ENCODE peak calls at places on chromosomes 13 and 19, in six cellular contexts. T is brain microvascular endothelial cell, S is choroid plexus epithelial cell, N is stomach, W is osteoblast, A is pancreas. B is an unnamed sample.

GRCh38 chr19:17248011-17248776 is 2.5 kb upstream of the NR2F6 start:
- DNase-seq in T (no peak), S (no peak), N (peak; percentile 60), W (peak; percentile 87), A (peak; percentile 94), B (no peak)

GRCh38 chr13:109271991-109272454 is 514.4 kb downstream of the IRS2 start:
- DNase-seq in T (peak; percentile 30), S (peak; percentile 40), N (no peak), W (no peak), A (no peak), B (peak; percentile 70)

GRCh38 chr13:80665792-80666333 is 324.9 kb upstream of the SPRY2 start:
- DNase-seq in T (no peak), S (no peak), N (no peak), W (no peak), A (no peak), B (no peak)

GRCh38 chr13:32881074-32881791 is 135.0 kb upstream of the KL start:
- DNase-seq in T (peak; percentile 35), S (peak; percentile 51), N (no peak), W (peak; percentile 60), A (no peak), B (peak; percentile 88)

GRCh38 chr13:99386911-99387788 is 80.0 kb upstream of the GPR183 start:
- DNase-seq in T (peak; percentile 29), S (peak; percentile 37), N (peak; percentile 46), W (no peak), A (no peak), B (peak; percentile 32)

GRCh38 chr19:41641879-41642485 is 15.1 kb upstream of the CEACAM4 start:
- DNase-seq in T (peak; percentile 64), S (peak; percentile 64), N (peak; percentile 77), W (peak; percentile 94), A (peak; percentile 73), B (peak; percentile 54)

GRCh38 chr19:4183967-4184717 is 1.7 kb downstream of the ANKRD24 start:
- DNase-seq in T (no peak), S (no peak), N (no peak), W (peak; percentile 76), A (peak; percentile 73), B (no peak)

GRCh38 chr13:59771272-59771671 is 392.5 kb downstream of the DIAPH3 start:
- DNase-seq in T (peak; percentile 31), S (peak; percentile 59), N (no peak), W (no peak), A (no peak), B (peak; percentile 52)

GRCh38 chr13:101763191-101763590 is 310.7 kb downstream of the ITGBL1 start:
- DNase-seq in T (no peak), S (peak; percentile 9), N (no peak), W (no peak), A (no peak), B (no peak)

GRCh38 chr13:23427342-23428182 is 5.9 kb downstream of the SACS start:
- DNase-seq in T (peak; percentile 73), S (peak; percentile 72), N (peak; percentile 43), W (peak; percentile 96), A (no peak), B (peak; percentile 96)

GRCh38 chr13:45332831-45333219 is 8.2 kb downstream of the TPT1 start:
- DNase-seq in T (no peak), S (no peak), N (no peak), W (no peak), A (no peak), B (no peak)

GRCh38 chr19:17727843-17728242 is 8.6 kb downstream of the MAP1S start:
- DNase-seq in T (no peak), S (no peak), N (no peak), W (peak; percentile 27), A (peak; percentile 71), B (no peak)

GRCh38 chr19:12788682-12789097 is 2.6 kb upstream of the JUNB start:
- DNase-seq in T (peak; percentile 67), S (peak; percentile 79), N (peak; percentile 81), W (peak; percentile 95), A (peak; percentile 91), B (peak; percentile 74)

GRCh38 chr19:27773318-27774094 is 1439.4 kb downstream of the UQCRFS1 start:
- DNase-seq in T (no peak), S (no peak), N (no peak), W (no peak), A (no peak), B (no peak)

GRCh38 chr13:110499621-110500281 is 61.8 kb downstream of the RAB20 start:
- DNase-seq in T (no peak), S (peak; percentile 40), N (no peak), W (peak; percentile 83), A (no peak), B (peak; percentile 79)

GRCh38 chr19:52901842-52902241 is 4.4 kb upstream of the ZNF320 start:
- DNase-seq in T (no peak), S (no peak), N (no peak), W (no peak), A (no peak), B (no peak)

GRCh38 chr13:49265822-49266221 is 18.1 kb downstream of the CDADC1 start:
- DNase-seq in T (peak; percentile 11), S (peak; percentile 75), N (no peak), W (peak; percentile 72), A (no peak), B (peak; percentile 60)

GRCh38 chr13:92843549-92843948 is 383.1 kb upstream of the GPC6 start:
- DNase-seq in T (no peak), S (peak; percentile 83), N (no peak), W (no peak), A (no peak), B (peak; percentile 81)

GRCh38 chr19:17309962-17310461 is 649 bp downstream of the DDA1 start:
- DNase-seq in T (no peak), S (no peak), N (no peak), W (peak; percentile 92), A (no peak), B (no peak)

GRCh38 chr19:7789447-7789846 is 26.4 kb downstream of the CLEC4M start:
- DNase-seq in T (no peak), S (no peak), N (no peak), W (no peak), A (peak; percentile 53), B (no peak)

GRCh38 chr13:30341815-30342570 is 34.6 kb upstream of the KATNAL1 start:
- DNase-seq in T (peak; percentile 90), S (peak; percentile 93), N (peak; percentile 85), W (peak; percentile 90), A (peak; percentile 78), B (peak; percentile 95)

GRCh38 chr19:54521022-54521859 is 18.6 kb downstream of the LAIR2 start:
- DNase-seq in T (no peak), S (no peak), N (no peak), W (no peak), A (no peak), B (no peak)

GRCh38 chr19:36973021-36973843 is 57.1 kb downstream of the ZNF568 start:
- DNase-seq in T (peak; percentile 61), S (peak; percentile 83), N (peak; percentile 78), W (peak; percentile 95), A (peak; percentile 94), B (peak; percentile 72)

GRCh38 chr13:27388236-27388635 is 36.2 kb upstream of the GTF3A start:
- DNase-seq in T (no peak), S (no peak), N (no peak), W (no peak), A (no peak), B (no peak)

GRCh38 chr13:109764474-109765292 is 21.7 kb downstream of the IRS2 start:
- DNase-seq in T (no peak), S (no peak), N (no peak), W (peak; percentile 74), A (no peak), B (peak; percentile 59)

GRCh38 chr13:90205911-90206310 is 1141.6 kb upstream of the MIR17HG start:
- DNase-seq in T (no peak), S (no peak), N (no peak), W (no peak), A (no peak), B (no peak)

GRCh38 chr19:56108447-56109195 is 12.5 kb downstream of the ZNF787 start:
- DNase-seq in T (no peak), S (peak; percentile 42), N (peak; percentile 57), W (peak; percentile 79), A (peak; percentile 81), B (no peak)

GRCh38 chr19:13366529-13367143 is 139.6 kb downstream of the CACNA1A start:
- DNase-seq in T (no peak), S (peak; percentile 24), N (no peak), W (peak; percentile 86), A (no peak), B (peak; percentile 52)

GRCh38 chr19:45177817-45178261 is at the start of gene TRAPPC6A:
- DNase-seq in T (peak; percentile 48), S (peak; percentile 53), N (peak; percentile 39), W (peak; percentile 94), A (no peak), B (peak; percentile 83)

GRCh38 chr19:5302396-5302795 is 38.2 kb downstream of the PTPRS start:
- DNase-seq in T (no peak), S (no peak), N (no peak), W (peak; percentile 58), A (no peak), B (no peak)

GRCh38 chr13:114324334-114324733 is 10.0 kb downstream of the CHAMP1 start:
- DNase-seq in T (no peak), S (no peak), N (no peak), W (no peak), A (no peak), B (no peak)

GRCh38 chr19:17680235-17680722 is 7.9 kb downstream of the UNC13A start:
- DNase-seq in T (peak; percentile 83), S (peak; percentile 52), N (peak; percentile 57), W (peak; percentile 96), A (peak; percentile 75), B (peak; percentile 33)

GRCh38 chr19:48308695-48309586 is 16.4 kb upstream of the EMP3 start:
- DNase-seq in T (no peak), S (peak; percentile 84), N (no peak), W (no peak), A (peak; percentile 38), B (peak; percentile 36)
- TF ChIP-seq CTCF in T (peak; percentile 70), S (peak; percentile 79), N (no peak), W (no peak), A (no peak), B (peak; percentile 36)

DNA sequence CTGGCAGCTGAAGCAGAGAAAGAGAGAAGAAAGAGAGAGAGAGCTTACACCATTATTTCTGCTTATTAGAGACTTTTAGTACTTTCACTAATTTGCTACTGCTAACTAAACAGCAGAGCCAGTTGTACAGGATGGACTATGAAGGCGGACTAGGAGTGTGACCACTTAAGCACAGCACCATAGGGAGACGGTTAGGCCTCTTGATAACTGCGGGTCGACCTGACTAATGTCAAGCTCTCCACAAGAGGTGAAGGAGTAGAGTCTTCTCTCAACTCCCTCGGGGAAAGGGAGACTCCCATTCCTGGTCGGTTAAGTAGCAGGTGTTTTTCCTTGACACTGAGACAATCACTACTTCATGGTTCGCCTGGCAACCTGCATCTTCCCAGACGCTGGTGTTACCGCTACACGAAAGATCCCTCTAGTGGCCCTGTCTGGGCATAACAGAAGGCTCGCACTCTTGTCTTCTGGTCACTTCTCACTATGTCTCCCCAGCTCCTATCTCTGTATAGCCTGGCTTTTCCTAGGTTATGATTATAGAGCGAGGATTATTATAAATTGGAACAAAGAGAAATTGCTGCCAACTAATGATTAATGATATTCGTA is 5.3 kb upstream of the PSG7 start:
- DNase-seq in T (no peak), S (peak; percentile 52), N (no peak), W (peak; percentile 64), A (no peak), B (peak; percentile 29)
- TF ChIP-seq CTCF in T (peak; percentile 71), S (peak; percentile 73), N (no peak), W (peak; percentile 44), A (no peak), B (peak; percentile 63)

GRCh38 chr13:50969691-50970090 is 60.1 kb downstream of the RNASEH2B start:
- DNase-seq in T (peak; percentile 7), S (peak; percentile 26), N (no peak), W (no peak), A (no peak), B (no peak)
- TF ChIP-seq CTCF in T (peak; percentile 15), S (peak; percentile 27), N (no peak), W (no peak), A (no peak), B (peak; percentile 5)

GRCh38 chr19:34851277-34851804 is 75.4 kb upstream of the ZNF30 start:
- DNase-seq in T (no peak), S (no peak), N (no peak), W (no peak), A (no peak), B (no peak)
- TF ChIP-seq CTCF in T (no peak), S (no peak), N (no peak), W (no peak), A (no peak), B (no peak)